ENCODE peak calls at places on chromosomes 7 and 10, in seven cellular contexts. I, N, L, U, M, C and G are unnamed samples. For H3K27me3 and H3K36me3, the result is how much of the 10 kb centered on the place peaks cover.

GRCh38 chr10:60666221-60666620 is 112.1 kb upstream of the CDK1 start:
- DNase-seq in N (no peak), C (no peak), L (peak), U (no peak), M (no peak), I (no peak), G (no peak)

GRCh38 chr10:72334832-72335393 is 19.8 kb downstream of the DNAJB12 start:
- DNase-seq in C (no peak), N (no peak), I (peak), M (peak), L (peak), U (peak), G (no peak)

GRCh38 chr10:5971315-5971832 is 6.0 kb downstream of the IL15RA start:
- DNase-seq in N (no peak), C (no peak), M (peak), U (peak), I (peak), L (peak), G (no peak)

GRCh38 chr10:676178-676577 is 13.3 kb downstream of the DIP2C start:
- DNase-seq in N (no peak), C (no peak), L (no peak), U (no peak), M (no peak), I (no peak), G (no peak)

GRCh38 chr7:43058271-43059066 is 54.0 kb upstream of the HECW1 start:
- DNase-seq in U (no peak), I (no peak), M (no peak), L (no peak), C (no peak), N (no peak), G (no peak)

GRCh38 chr7:80393786-80394185 is 118.1 kb downstream of the GNAT3 start:
- DNase-seq in I (no peak), N (no peak), M (no peak), U (no peak), L (no peak), C (no peak), G (no peak)

GRCh38 chr10:79129361-79129997 is 60.7 kb downstream of the ZMIZ1 start:
- DNase-seq in I (no peak), M (peak), C (peak), U (no peak), N (peak), L (peak), G (peak)

GRCh38 chr10:57664815-57665214 is 602.9 kb downstream of the IPMK start:
- DNase-seq in L (peak), C (no peak), U (no peak), I (no peak), M (peak), N (no peak), G (no peak)

GRCh38 chr7:142557971-142558582 is 191.2 kb upstream of the PRSS1 start:
- DNase-seq in M (peak), C (peak), I (no peak), N (peak), L (peak), U (peak), G (peak)

GRCh38 chr10:88385601-88386203 is 197.4 kb downstream of the RNLS start:
- DNase-seq in U (peak), C (no peak), M (peak), I (peak), N (no peak), L (no peak), G (no peak)

GRCh38 chr10:122450336-122450990 is 4.0 kb upstream of the ARMS2 start:
- DNase-seq in M (no peak), L (no peak), C (no peak), N (no peak), U (no peak), I (no peak), G (no peak)

GRCh38 chr10:15419279-15419874 is 48.3 kb upstream of the FAM171A1 start:
- DNase-seq in M (peak), N (peak), C (peak), I (peak), L (peak), U (peak), G (peak)

GRCh38 chr10:113704637-113705343 is 25.1 kb downstream of the CASP7 start:
- DNase-seq in C (peak), M (peak), L (peak), U (no peak), N (peak), I (no peak), G (peak)

GRCh38 chr7:122188785-122189184 is 44.7 kb upstream of the AASS start:
- DNase-seq in L (no peak), M (no peak), I (no peak), C (no peak), U (no peak), N (no peak), G (no peak)

GRCh38 chr10:75123088-75123682 is 11.7 kb downstream of the SAMD8 start:
- DNase-seq in U (no peak), M (no peak), I (no peak), C (no peak), N (no peak), L (no peak), G (no peak)

GRCh38 chr7:29228289-29229011 is 33.9 kb downstream of the CHN2 start:
- DNase-seq in U (no peak), L (no peak), M (no peak), I (no peak), N (no peak), C (no peak), G (no peak)

GRCh38 chr7:141201145-141201885 is 127.5 kb downstream of the TMEM178B start:
- DNase-seq in M (no peak), I (no peak), L (no peak), U (no peak), C (no peak), N (peak), G (peak)

GRCh38 chr7:99798972-99799371 is 15.0 kb upstream of the CYP3A4 start:
- DNase-seq in C (no peak), I (no peak), N (no peak), M (no peak), L (no peak), U (no peak), G (no peak)

GRCh38 chr7:631966-632830 is 94.3 kb upstream of the DNAAF5 start:
- DNase-seq in U (no peak), M (no peak), C (no peak), L (no peak), N (no peak), I (no peak), G (peak)

GRCh38 chr10:5619366-5620211 is 46.8 kb downstream of the ASB13 start:
- DNase-seq in L (peak), U (no peak), N (no peak), C (no peak), I (no peak), M (peak), G (no peak)

GRCh38 chr10:132306951-132307751 is 599 bp downstream of the STK32C start:
- DNase-seq in I (no peak), M (no peak), C (no peak), U (peak), L (no peak), N (peak), G (peak)

GRCh38 chr7:93146036-93146435 is 2.1 kb downstream of the SAMD9L start:
- DNase-seq in M (no peak), U (no peak), L (no peak), N (peak), I (no peak), C (no peak), G (no peak)

GRCh38 chr10:13719411-13719810 is 132.6 kb downstream of the PRPF18 start:
- DNase-seq in U (no peak), C (no peak), N (no peak), I (no peak), L (no peak), M (no peak), G (no peak)

GRCh38 chr7:4883352-4884144 is at the start of gene RADIL:
- DNase-seq in L (peak), I (peak), C (peak), U (peak), M (peak), N (peak), G (peak)

GRCh38 chr7:157412021-157412443 is 75.2 kb downstream of the DNAJB6 start:
- DNase-seq in I (no peak), U (no peak), L (peak), N (no peak), C (no peak), M (peak), G (no peak)

GRCh38 chr10:71131096-71131495 is 81.3 kb upstream of the UNC5B start:
- DNase-seq in U (no peak), I (no peak), M (no peak), L (no peak), N (no peak), C (no peak), G (no peak)

GRCh38 chr7:84669177-84669732 is 474.7 kb upstream of the SEMA3A start:
- DNase-seq in I (no peak), L (peak), N (no peak), M (no peak), U (no peak), C (no peak), G (no peak)

GRCh38 chr7:26856481-26856880 is 7.9 kb downstream of the SKAP2 start:
- DNase-seq in C (no peak), L (no peak), M (no peak), N (peak), I (no peak), U (no peak), G (no peak)

GRCh38 chr10:123346581-123346980 is 192.4 kb downstream of the BUB3 start:
- DNase-seq in M (no peak), C (no peak), L (no peak), U (no peak), N (peak), I (no peak), G (no peak)

GRCh38 chr7:156752371-156753297 is 112.1 kb downstream of the RNF32 start:
- DNase-seq in I (no peak), C (peak), L (no peak), M (peak), U (no peak), N (peak), G (no peak)

GRCh38 chr7:5387711-5388245 is 35.9 kb downstream of the TNRC18 start:
- DNase-seq in M (no peak), I (no peak), L (no peak), C (no peak), N (no peak), U (no peak), G (peak)

GRCh38 chr7:149799397-149800168 is 26.2 kb upstream of the ZNF467 start:
- DNase-seq in C (peak), U (peak), N (peak), L (peak), I (no peak), M (no peak), G (peak)

GRCh38 chr7:151088019-151088855 is 2.0 kb downstream of the AGAP3 start:
- DNase-seq in I (no peak), N (peak), C (no peak), M (peak), L (no peak), U (no peak), G (peak)

GRCh38 chr7:129741743-129742213 is 130.3 kb downstream of the NRF1 start:
- DNase-seq in L (no peak), M (no peak), U (no peak), N (peak), I (no peak), C (no peak), G (peak)

GRCh38 chr7:52260046-52260665 is 775.3 kb upstream of the POM121L12 start:
- DNase-seq in L (no peak), C (peak), U (no peak), M (no peak), N (peak), I (no peak), G (peak)

GRCh38 chr7:127976056-127976455 is 55.2 kb downstream of the LRRC4 start:
- DNase-seq in I (no peak), U (no peak), L (peak), C (no peak), M (peak), N (peak), G (no peak)

DNA sequence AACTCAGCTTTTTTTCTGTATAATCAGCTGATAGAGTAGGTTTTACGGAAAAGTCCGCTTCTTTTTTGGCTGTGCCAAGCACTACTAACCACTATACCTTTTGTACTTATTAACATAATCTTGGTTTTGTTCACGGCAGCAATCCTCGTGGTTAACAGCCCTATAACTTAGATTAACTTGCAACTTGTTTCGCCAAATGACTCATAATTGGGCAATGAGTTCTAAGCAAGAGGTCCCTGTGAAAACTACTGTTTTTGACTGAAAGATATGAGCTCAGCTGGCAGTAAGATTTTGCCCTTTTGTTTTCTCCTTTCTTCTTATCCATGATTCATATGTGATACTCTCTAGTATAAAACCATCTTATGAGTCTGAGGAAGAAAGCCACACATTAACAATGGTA is 345.0 kb upstream of the PCDH15 start:
- DNase-seq in I (no peak), L (peak), U (no peak), N (no peak), M (peak), C (no peak), G (no peak)
- H3K4me3 ChIP-seq in I (no peak), L (no peak), U (no peak), N (no peak), M (no peak), C (no peak), G (no peak)

GRCh38 chr10:62723375-62723774 is 81.1 kb upstream of the ADO start:
- DNase-seq in N (no peak), L (no peak), M (no peak), I (no peak), C (no peak), U (no peak), G (no peak)
- H3K27me3 ChIP-seq in N (under half), L (under half), M (under half), I (under half), C (under half), U (under half), G (under half)

GRCh38 chr10:99421233-99421739 is 9.1 kb downstream of the GOT1 start:
- DNase-seq in M (no peak), L (no peak), I (no peak), N (no peak), C (no peak), U (no peak), G (no peak)
- H3K36me3 ChIP-seq in M (under half), L (under half), I (under half), N (under half), C (under half), U (under half), G (under half)

DNA sequence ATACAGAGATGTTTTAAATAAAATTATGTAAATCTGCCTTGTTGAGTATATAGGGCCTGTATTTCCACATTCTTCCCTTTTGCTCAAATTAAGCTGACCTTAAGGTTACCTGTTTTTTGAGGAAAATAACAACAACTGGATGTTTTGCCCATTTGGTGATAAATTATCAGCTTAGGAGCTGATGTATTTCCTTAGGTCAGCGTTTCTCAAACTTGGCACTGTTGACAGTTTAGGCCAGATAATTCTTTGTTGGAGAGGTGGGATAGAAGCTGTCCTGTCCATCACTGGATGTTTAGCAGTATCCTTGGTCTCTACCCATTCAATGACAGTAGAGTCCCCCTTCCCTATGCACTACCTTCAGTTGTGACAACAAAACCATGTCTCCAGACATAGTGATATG is 7.2 kb downstream of the GSTO2 start:
- DNase-seq in N (no peak), C (no peak), M (no peak), U (no peak), I (no peak), L (no peak), G (no peak)
- H3K4me3 ChIP-seq in N (no peak), C (no peak), M (no peak), U (no peak), I (no peak), L (no peak), G (no peak)

GRCh38 chr7:101400751-101401150 is 38.1 kb downstream of the COL26A1 start:
- DNase-seq in U (no peak), C (no peak), M (no peak), I (no peak), L (no peak), N (no peak), G (no peak)

GRCh38 chr7:101399759-101400158 is 37.1 kb downstream of the COL26A1 start:
- DNase-seq in N (no peak), I (no peak), C (no peak), M (peak), L (no peak), U (no peak), G (no peak)

GRCh38 chr7:101397243-101397642 is 34.6 kb downstream of the COL26A1 start:
- DNase-seq in M (no peak), L (no peak), U (no peak), C (no peak), I (no peak), N (no peak), G (no peak)

GRCh38 chr7:101397770-101398324 is 35.2 kb downstream of the COL26A1 start:
- DNase-seq in I (no peak), U (no peak), C (no peak), L (no peak), M (no peak), N (no peak), G (no peak)

DNA sequence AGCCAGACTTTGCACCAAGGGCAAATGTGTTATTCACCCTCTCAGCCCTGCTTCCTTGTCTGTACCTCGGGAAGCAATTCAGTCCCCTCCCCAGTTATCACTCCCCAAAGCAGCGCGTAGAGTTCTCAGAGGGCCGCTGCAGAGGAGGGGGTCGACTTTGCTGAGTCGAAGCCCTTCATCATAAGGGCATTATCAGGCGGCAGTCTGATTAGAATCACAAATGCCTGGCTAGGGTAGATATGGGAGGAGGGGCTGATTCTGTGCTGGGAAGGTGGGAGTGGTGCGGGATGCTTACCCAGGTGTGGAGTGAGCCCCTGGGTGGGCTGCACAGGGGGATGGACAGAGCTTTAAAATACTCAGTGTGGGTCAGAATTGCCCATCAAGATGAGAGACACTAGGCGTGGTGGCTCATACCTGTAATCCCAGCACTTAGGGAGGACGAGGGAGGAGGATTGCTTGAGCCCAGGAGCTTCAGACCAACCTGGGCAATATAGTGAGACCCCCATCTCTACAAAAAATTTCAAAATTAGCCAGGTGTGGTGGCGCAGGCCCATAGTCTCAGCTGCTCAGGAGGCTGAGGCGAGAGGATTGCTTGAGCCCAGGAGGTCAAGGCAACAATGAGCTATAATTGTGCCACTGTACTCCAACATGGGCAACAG is 36.1 kb downstream of the COL26A1 start:
- DNase-seq in I (no peak), U (no peak), N (no peak), L (no peak), M (no peak), C (no peak), G (no peak)
- H3K27me3 ChIP-seq in I (under half), U (under half), N (under half), L (under half), M (under half), C (under half), G (under half)

DNA sequence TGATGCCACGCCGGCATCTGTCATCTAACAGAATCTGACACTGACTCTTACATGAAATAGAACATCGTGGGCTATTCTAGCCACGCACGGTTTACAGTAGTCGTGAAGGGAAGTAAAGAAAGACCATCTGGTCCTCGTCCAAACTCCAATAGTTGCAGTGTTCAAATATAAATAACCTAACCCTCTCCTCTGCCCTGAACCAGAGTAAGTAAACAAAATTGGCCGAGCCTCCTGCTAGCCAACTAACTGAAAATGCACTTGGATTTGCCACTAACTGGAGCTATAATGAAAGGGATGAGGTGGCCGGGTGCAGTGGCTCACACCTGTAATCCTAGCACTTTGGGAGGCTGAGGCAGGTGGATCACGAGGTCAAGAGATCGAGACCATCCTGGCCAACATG is 29.5 kb upstream of the ZC3HAV1L start:
- DNase-seq in N (no peak), L (no peak), M (no peak), I (no peak), C (no peak), U (no peak), G (no peak)
- H3K36me3 ChIP-seq in N (under half), L (under half), M (under half), I (under half), C (under half), U (under half), G (under half)

DNA sequence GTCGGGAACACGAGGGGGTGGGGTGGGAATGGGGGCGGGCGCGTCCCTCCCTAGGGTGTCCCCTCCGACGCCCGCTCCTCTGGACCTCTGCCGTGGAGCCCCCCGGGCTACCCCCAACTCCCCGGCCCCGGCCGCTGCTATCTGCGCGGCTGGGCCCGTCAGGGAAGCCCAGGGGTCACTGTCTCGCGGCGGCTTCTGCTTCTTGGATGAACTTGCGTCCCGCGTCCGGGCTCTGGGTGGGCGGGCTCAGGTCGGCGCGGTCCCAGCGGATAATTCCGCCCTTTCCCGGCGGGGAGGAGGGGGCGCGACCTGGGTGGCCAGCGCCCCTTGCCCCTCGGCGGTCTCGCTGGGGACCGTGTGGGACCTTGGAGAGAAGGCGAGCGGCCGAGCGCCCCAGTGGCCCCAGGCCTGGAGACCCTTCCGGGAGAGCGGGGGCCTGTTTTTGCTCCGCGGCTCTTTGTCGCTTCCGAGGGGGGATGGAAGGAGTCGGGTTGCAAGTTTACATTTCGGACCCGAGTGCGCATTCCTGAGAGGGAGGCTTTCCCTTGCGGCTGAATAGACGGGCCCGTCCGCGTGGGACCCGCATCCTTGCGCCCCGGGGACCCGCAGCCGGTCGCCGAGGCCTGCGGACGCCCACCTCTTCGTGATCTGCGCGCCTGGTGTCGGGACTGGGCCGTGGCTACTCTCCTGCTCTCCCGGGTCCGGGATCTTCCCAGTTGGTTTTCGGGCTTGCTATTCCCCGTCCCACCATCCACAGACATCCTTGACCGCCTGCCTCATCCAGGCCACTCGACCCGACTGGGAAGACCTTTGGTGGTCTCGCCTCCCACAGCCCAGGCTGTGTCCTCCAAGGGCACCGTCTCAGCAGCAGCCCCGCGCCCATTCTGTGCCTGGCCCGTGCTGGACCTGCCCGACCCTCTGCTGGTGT is 812 bp downstream of the DOCK1 start:
- DNase-seq in M (peak), N (peak), U (peak), I (no peak), L (peak), C (peak), G (peak)
- H3K4me3 ChIP-seq in M (peak), N (peak), U (peak), I (peak), L (peak), C (peak), G (peak)

GRCh38 chr10:110643670-110644597 is at the start of gene RBM20:
- DNase-seq in L (peak), U (peak), C (peak), I (no peak), M (peak), N (peak), G (peak)
- H3K27me3 ChIP-seq in L (under half), U (under half), C (under half), I (under half), M (under half), N (half or more), G (half or more)